ENCODE peak calls at places on chromosome 7, in nine cellular contexts. W is cardiac muscle cell; K is cardiac fibroblast; I is activated CD8-positive, alpha-beta memory T cell treated with anti-CD3 and anti-CD28 coated beads for 48 hours; C is BJ; D is activated CD4-positive, alpha-beta memory T cell treated with anti-CD3 and anti-CD28 coated beads, Interleukin-2, amount 10 ng/mL, durations not matched to agents 7 days and 5 days; R is left cardiac atrium; Q is NCI-H446 treated with DMSO at 0.1 percent for 48 hours; O is activated T-helper 1 cell treated with anti-CD3 and anti-CD28 coated beads, Interleukin-2, amount 50 U/mL, for 16 hours. Z is an unnamed sample.

GRCh38 chr7:120327054-120327453 is 54.1 kb downstream of the KCND2 start:
- DNase-seq in R (no peak), D (no peak), W (no peak), Q (no peak), K (no peak), C (no peak), I (no peak), O (no peak), Z (no peak)

GRCh38 chr7:95861041-95861440 is 88.7 kb downstream of the DYNC1I1 start:
- DNase-seq in I (no peak), C (no peak), O (no peak), D (no peak), R (no peak), Q (no peak), W (no peak), K (no peak), Z (no peak)

GRCh38 chr7:38872202-38872601 is 36.8 kb downstream of the VPS41 start:
- DNase-seq in D (no peak), I (no peak), K (no peak), R (no peak), Q (no peak), O (no peak), W (no peak), C (no peak), Z (no peak)

GRCh38 chr7:21318190-21318915 is 109.5 kb upstream of the SP4 start:
- DNase-seq in R (no peak), D (no peak), O (no peak), Q (no peak), W (peak; percentile 23), I (no peak), K (no peak), C (no peak), Z (peak; percentile 56)

GRCh38 chr7:157856873-157857577 is 520.2 kb downstream of the DNAJB6 start:
- DNase-seq in R (no peak), W (no peak), D (no peak), K (no peak), I (no peak), O (no peak), C (no peak), Q (no peak), Z (no peak)

GRCh38 chr7:100589341-100589935 is 3.3 kb downstream of the FBXO24 start:
- DNase-seq in K (no peak), Q (no peak), W (no peak), R (no peak), D (no peak), O (no peak), C (no peak), I (no peak), Z (no peak)

GRCh38 chr7:107982918-107983389 is 20.0 kb downstream of the LAMB1 start:
- DNase-seq in I (no peak), R (no peak), W (no peak), Q (peak; percentile 72), C (peak; percentile 70), O (no peak), D (no peak), K (peak; percentile 44), Z (no peak)

GRCh38 chr7:322111-322671 is 32.2 kb downstream of the FOXL3 start:
- DNase-seq in O (peak; percentile 83), D (peak; percentile 83), I (peak; percentile 93), W (peak; percentile 41), R (peak; percentile 67), C (no peak), K (peak; percentile 38), Q (no peak), Z (peak; percentile 28)

GRCh38 chr7:105389090-105389650 is 449 bp upstream of the SRPK2 start:
- DNase-seq in I (peak; percentile 3), D (peak; percentile 39), W (peak; percentile 67), R (peak; percentile 60), K (peak; percentile 62), C (no peak), Q (no peak), O (no peak), Z (peak; percentile 66)

GRCh38 chr7:140085447-140085846 is 22.7 kb upstream of the PARP12 start:
- DNase-seq in O (no peak), R (no peak), D (no peak), W (no peak), K (no peak), I (no peak), C (no peak), Q (no peak), Z (no peak)

GRCh38 chr7:133650067-133650466 is 397.2 kb downstream of the EXOC4 start:
- DNase-seq in Q (no peak), I (no peak), K (peak; percentile 93), C (no peak), R (no peak), O (no peak), W (peak; percentile 94), D (no peak), Z (peak; percentile 56)

GRCh38 chr7:53684693-53685092 is 649.3 kb downstream of the POM121L12 start:
- DNase-seq in I (no peak), W (no peak), Q (no peak), C (no peak), K (no peak), O (no peak), R (no peak), D (no peak), Z (no peak)

GRCh38 chr7:122790558-122790957 is 87.8 kb upstream of the RNF148 start:
- DNase-seq in Q (no peak), I (no peak), R (no peak), C (no peak), O (no peak), D (no peak), W (no peak), K (no peak), Z (no peak)

GRCh38 chr7:80984619-80985018 is 65.8 kb upstream of the SEMA3C start:
- DNase-seq in K (no peak), C (no peak), D (no peak), R (no peak), I (no peak), Q (no peak), O (no peak), W (no peak), Z (no peak)